ENCODE peak calls at places on chromosomes 1 and 21, in five cellular contexts. One of them, this sample, is unnamed.

GRCh38 chr1:111779546-111779945 is 23.8 kb downstream of the DDX20 start:
- DNase-seq in bronchial epithelial cell: no peak
- DNase-seq in A549: no peak
- DNase-seq in cardiac fibroblast: no peak
- DNase-seq in stomach: no peak
- DNase-seq in this sample: no peak

GRCh38 chr1:8004113-8004802 is 21.9 kb downstream of the ERRFI1 start:
- DNase-seq in bronchial epithelial cell: no peak
- DNase-seq in cardiac fibroblast: peak
- DNase-seq in stomach: no peak
- DNase-seq in A549: no peak
- DNase-seq in this sample: no peak

GRCh38 chr1:28199328-28200233 is 23.1 kb upstream of the PTAFR start:
- DNase-seq in cardiac fibroblast: no peak
- DNase-seq in bronchial epithelial cell: no peak
- DNase-seq in stomach: peak
- DNase-seq in A549: no peak
- DNase-seq in this sample: no peak

GRCh38 chr1:114113801-114114750 is 39.6 kb downstream of the SYT6 start:
- DNase-seq in A549: peak
- DNase-seq in cardiac fibroblast: no peak
- DNase-seq in bronchial epithelial cell: peak
- DNase-seq in stomach: no peak
- DNase-seq in this sample: peak

GRCh38 chr1:16167331-16168143 is 11.7 kb upstream of the EPHA2 start:
- DNase-seq in cardiac fibroblast: no peak
- DNase-seq in stomach: peak
- DNase-seq in A549: peak
- DNase-seq in bronchial epithelial cell: no peak
- DNase-seq in this sample: no peak

GRCh38 chr1:15201849-15202551 is 45.0 kb upstream of the FHAD1 start:
- DNase-seq in A549: peak
- DNase-seq in cardiac fibroblast: no peak
- DNase-seq in bronchial epithelial cell: peak
- DNase-seq in stomach: peak
- DNase-seq in this sample: no peak

GRCh38 chr21:46205766-46206162 is 21.5 kb upstream of the SPATC1L start:
- DNase-seq in bronchial epithelial cell: no peak
- DNase-seq in A549: no peak
- DNase-seq in stomach: no peak
- DNase-seq in cardiac fibroblast: no peak
- DNase-seq in this sample: no peak

GRCh38 chr1:215631040-215631439 is 63.9 kb downstream of the KCTD3 start:
- DNase-seq in bronchial epithelial cell: no peak
- DNase-seq in A549: no peak
- DNase-seq in cardiac fibroblast: no peak
- DNase-seq in stomach: no peak
- DNase-seq in this sample: no peak

GRCh38 chr1:93659805-93660479 is 21.7 kb downstream of the BCAR3 start:
- DNase-seq in bronchial epithelial cell: no peak
- DNase-seq in cardiac fibroblast: peak
- DNase-seq in stomach: no peak
- DNase-seq in A549: no peak
- DNase-seq in this sample: peak

GRCh38 chr21:39009587-39010225 is 173.5 kb downstream of the PSMG1 start:
- DNase-seq in cardiac fibroblast: no peak
- DNase-seq in stomach: no peak
- DNase-seq in bronchial epithelial cell: no peak
- DNase-seq in A549: no peak
- DNase-seq in this sample: no peak

GRCh38 chr1:58874757-58875755 is 91.2 kb upstream of the JUN start:
- DNase-seq in stomach: peak
- DNase-seq in bronchial epithelial cell: peak
- DNase-seq in cardiac fibroblast: peak
- DNase-seq in A549: no peak
- DNase-seq in this sample: peak

GRCh38 chr1:67429011-67429527 is 1.1 kb downstream of the SERBP1 start:
- DNase-seq in cardiac fibroblast: peak
- DNase-seq in A549: no peak
- DNase-seq in bronchial epithelial cell: no peak
- DNase-seq in stomach: no peak
- DNase-seq in this sample: peak

GRCh38 chr1:111404588-111404987 is 22.9 kb downstream of the OVGP1 start:
- DNase-seq in A549: no peak
- DNase-seq in stomach: no peak
- DNase-seq in bronchial epithelial cell: no peak
- DNase-seq in cardiac fibroblast: no peak
- DNase-seq in this sample: no peak

GRCh38 chr21:28521932-28522826 is 470.5 kb downstream of the LTN1 start:
- DNase-seq in bronchial epithelial cell: peak
- DNase-seq in cardiac fibroblast: peak
- DNase-seq in A549: no peak
- DNase-seq in stomach: no peak
- DNase-seq in this sample: peak

GRCh38 chr21:35226960-35227741 is 178.0 kb upstream of the RUNX1 start:
- DNase-seq in A549: no peak
- DNase-seq in bronchial epithelial cell: no peak
- DNase-seq in stomach: no peak
- DNase-seq in cardiac fibroblast: no peak
- DNase-seq in this sample: no peak
- H3K4me3 ChIP-seq in A549: no peak
- H3K4me3 ChIP-seq in bronchial epithelial cell: no peak
- H3K4me3 ChIP-seq in stomach: no peak
- H3K4me3 ChIP-seq in cardiac fibroblast: no peak
- H3K4me3 ChIP-seq in this sample: no peak

GRCh38 chr1:40404670-40405462 is 31.3 kb downstream of the SMAP2 start:
- DNase-seq in A549: peak
- DNase-seq in cardiac fibroblast: peak
- DNase-seq in bronchial epithelial cell: peak
- DNase-seq in stomach: no peak
- DNase-seq in this sample: peak

GRCh38 chr1:40397258-40397657 is 23.7 kb downstream of the SMAP2 start:
- DNase-seq in A549: no peak
- DNase-seq in stomach: no peak
- DNase-seq in cardiac fibroblast: no peak
- DNase-seq in bronchial epithelial cell: no peak
- DNase-seq in this sample: no peak

GRCh38 chr1:40405812-40406211 is 32.3 kb downstream of the SMAP2 start:
- DNase-seq in A549: no peak
- DNase-seq in cardiac fibroblast: no peak
- DNase-seq in bronchial epithelial cell: no peak
- DNase-seq in stomach: no peak
- DNase-seq in this sample: no peak

GRCh38 chr1:40399984-40400704 is 26.6 kb downstream of the SMAP2 start:
- DNase-seq in bronchial epithelial cell: no peak
- DNase-seq in stomach: no peak
- DNase-seq in A549: no peak
- DNase-seq in cardiac fibroblast: no peak
- DNase-seq in this sample: no peak

GRCh38 chr1:40401427-40402201 is 28.1 kb downstream of the SMAP2 start:
- DNase-seq in A549: no peak
- DNase-seq in cardiac fibroblast: no peak
- DNase-seq in stomach: no peak
- DNase-seq in bronchial epithelial cell: no peak
- DNase-seq in this sample: no peak
- H3K4me3 ChIP-seq in A549: no peak
- H3K4me3 ChIP-seq in cardiac fibroblast: no peak
- H3K4me3 ChIP-seq in stomach: no peak
- H3K4me3 ChIP-seq in bronchial epithelial cell: no peak
- H3K4me3 ChIP-seq in this sample: no peak

GRCh38 chr1:228058981-228059535 is 23.4 kb upstream of the ARF1 start:
- DNase-seq in stomach: no peak
- DNase-seq in A549: no peak
- DNase-seq in cardiac fibroblast: no peak
- DNase-seq in bronchial epithelial cell: no peak
- DNase-seq in this sample: no peak

GRCh38 chr1:228061411-228062084 is 21.0 kb upstream of the ARF1 start:
- DNase-seq in A549: no peak
- DNase-seq in bronchial epithelial cell: no peak
- DNase-seq in stomach: peak
- DNase-seq in cardiac fibroblast: no peak
- DNase-seq in this sample: no peak

GRCh38 chr1:228058172-228058980 is 24.1 kb upstream of the ARF1 start:
- DNase-seq in bronchial epithelial cell: no peak
- DNase-seq in stomach: peak
- DNase-seq in cardiac fibroblast: no peak
- DNase-seq in A549: no peak
- DNase-seq in this sample: no peak

GRCh38 chr1:228060458-228061190 is 21.9 kb upstream of the ARF1 start:
- DNase-seq in stomach: peak
- DNase-seq in bronchial epithelial cell: no peak
- DNase-seq in A549: peak
- DNase-seq in cardiac fibroblast: peak
- DNase-seq in this sample: no peak

DNA sequence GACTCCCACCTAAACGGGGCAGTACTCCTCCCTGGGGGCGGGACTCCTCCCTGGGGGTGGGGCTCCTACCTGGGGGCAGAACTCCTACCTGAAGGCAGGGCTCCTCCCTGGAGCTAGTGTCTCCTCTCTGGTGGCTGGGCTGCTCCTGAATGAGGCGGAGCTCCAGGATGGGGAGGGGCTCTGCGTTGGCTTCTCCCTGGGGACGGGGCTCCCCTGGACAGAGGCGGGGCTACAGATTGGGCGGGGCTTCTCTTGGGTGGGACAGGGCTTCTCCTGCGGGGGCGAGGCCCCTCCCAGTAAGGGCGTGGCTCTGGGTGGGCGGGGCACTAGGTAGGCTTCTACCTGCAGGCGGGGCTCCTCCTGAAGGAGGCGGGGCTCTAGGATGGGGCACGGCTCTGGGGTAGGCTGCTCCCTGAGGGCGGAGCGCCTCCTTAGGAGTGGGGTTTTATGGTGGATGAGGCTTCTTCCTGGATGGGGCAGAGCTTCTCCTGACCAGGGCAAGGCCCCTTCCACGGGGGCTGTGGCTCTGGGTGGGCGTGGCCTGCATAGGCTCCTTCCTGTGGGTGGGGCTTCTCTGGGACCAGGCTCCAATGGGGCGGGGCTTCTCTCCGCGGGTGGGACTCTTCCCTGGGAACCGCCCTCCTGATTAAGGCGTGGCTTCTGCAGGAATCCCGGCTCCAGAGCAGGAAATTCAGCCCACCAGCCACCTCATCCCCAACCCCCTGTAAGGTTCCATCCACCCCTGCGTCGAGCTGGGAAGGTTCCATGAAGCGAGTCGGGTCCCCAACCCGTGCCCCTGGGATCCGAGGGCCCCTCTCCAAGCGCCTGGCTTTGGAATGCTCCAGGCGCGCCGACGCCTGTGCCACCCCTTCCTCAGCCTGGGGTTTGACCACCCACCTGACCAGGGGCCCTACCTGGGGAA is 22.7 kb upstream of the ARF1 start:
- DNase-seq in A549: peak
- DNase-seq in stomach: peak
- DNase-seq in cardiac fibroblast: peak
- DNase-seq in bronchial epithelial cell: peak
- DNase-seq in this sample: peak
- H3K4me3 ChIP-seq in A549: peak
- H3K4me3 ChIP-seq in stomach: peak
- H3K4me3 ChIP-seq in cardiac fibroblast: peak
- H3K4me3 ChIP-seq in bronchial epithelial cell: peak
- H3K4me3 ChIP-seq in this sample: no peak

GRCh38 chr1:3070654-3071506 is 1.9 kb downstream of the PRDM16 start:
- DNase-seq in bronchial epithelial cell: peak
- DNase-seq in stomach: no peak
- DNase-seq in cardiac fibroblast: no peak
- DNase-seq in A549: no peak
- DNase-seq in this sample: no peak
- H3K4me3 ChIP-seq in bronchial epithelial cell: peak
- H3K4me3 ChIP-seq in stomach: peak
- H3K4me3 ChIP-seq in cardiac fibroblast: peak
- H3K4me3 ChIP-seq in A549: peak
- H3K4me3 ChIP-seq in this sample: no peak

This sample was measured in fibroblast of mammary gland.